ENCODE peak calls at places on chromosome 1, in six cellular contexts. One of them, this sample, is unnamed.

GRCh38 chr1:53219711-53220110 is 723 bp downstream of the CZIB start:
- DNase-seq in NCI-H748 treated with DMSO at 0.1 percent for 48 hours: no peak
- DNase-seq in 8988T: no peak
- DNase-seq in substantia nigra: no peak
- DNase-seq in EL: no peak
- DNase-seq in neural progenitor cell: no peak
- DNase-seq in this sample: no peak

GRCh38 chr1:229397762-229398161 is 36.1 kb downstream of the ACTA1 start:
- DNase-seq in NCI-H748 treated with DMSO at 0.1 percent for 48 hours: no peak
- DNase-seq in 8988T: no peak
- DNase-seq in substantia nigra: no peak
- DNase-seq in EL: no peak
- DNase-seq in neural progenitor cell: no peak
- DNase-seq in this sample: no peak

GRCh38 chr1:156062189-156062588 is 1.2 kb downstream of the RAB25 start:
- DNase-seq in NCI-H748 treated with DMSO at 0.1 percent for 48 hours: no peak
- DNase-seq in 8988T: no peak
- DNase-seq in substantia nigra: no peak
- DNase-seq in EL: no peak
- DNase-seq in neural progenitor cell: no peak
- DNase-seq in this sample: no peak

GRCh38 chr1:206951318-206952105 is 5.2 kb upstream of the PIGR start:
- DNase-seq in NCI-H748 treated with DMSO at 0.1 percent for 48 hours: no peak
- DNase-seq in 8988T: no peak
- DNase-seq in substantia nigra: no peak
- DNase-seq in EL: no peak
- DNase-seq in neural progenitor cell: no peak
- DNase-seq in this sample: no peak

GRCh38 chr1:15017105-15017504 is 136.4 kb upstream of the TMEM51 start:
- DNase-seq in NCI-H748 treated with DMSO at 0.1 percent for 48 hours: no peak
- DNase-seq in 8988T: no peak
- DNase-seq in substantia nigra: no peak
- DNase-seq in EL: no peak
- DNase-seq in neural progenitor cell: no peak
- DNase-seq in this sample: no peak

GRCh38 chr1:172325562-172325961 is 94.9 kb upstream of the C1orf105 start:
- DNase-seq in NCI-H748 treated with DMSO at 0.1 percent for 48 hours: no peak
- DNase-seq in 8988T: no peak
- DNase-seq in substantia nigra: no peak
- DNase-seq in EL: peak
- DNase-seq in neural progenitor cell: no peak
- DNase-seq in this sample: no peak

GRCh38 chr1:111476761-111477309 is 3.1 kb downstream of the C1orf162 start:
- DNase-seq in NCI-H748 treated with DMSO at 0.1 percent for 48 hours: no peak
- DNase-seq in 8988T: no peak
- DNase-seq in substantia nigra: no peak
- DNase-seq in EL: no peak
- DNase-seq in neural progenitor cell: no peak
- DNase-seq in this sample: no peak

GRCh38 chr1:151618470-151618869 is 6.6 kb downstream of the SNX27 start:
- DNase-seq in NCI-H748 treated with DMSO at 0.1 percent for 48 hours: no peak
- DNase-seq in 8988T: no peak
- DNase-seq in substantia nigra: no peak
- DNase-seq in EL: no peak
- DNase-seq in neural progenitor cell: no peak
- DNase-seq in this sample: no peak

GRCh38 chr1:87956766-87957165 is 628.1 kb downstream of the LMO4 start:
- DNase-seq in NCI-H748 treated with DMSO at 0.1 percent for 48 hours: no peak
- DNase-seq in 8988T: no peak
- DNase-seq in substantia nigra: no peak
- DNase-seq in EL: peak
- DNase-seq in neural progenitor cell: no peak
- DNase-seq in this sample: no peak

GRCh38 chr1:2637472-2637871 is 4.7 kb upstream of the MMEL1 start:
- DNase-seq in NCI-H748 treated with DMSO at 0.1 percent for 48 hours: no peak
- DNase-seq in 8988T: peak
- DNase-seq in substantia nigra: no peak
- DNase-seq in EL: no peak
- DNase-seq in neural progenitor cell: no peak
- DNase-seq in this sample: no peak

GRCh38 chr1:75233302-75233929 is 99.2 kb downstream of the LHX8 start:
- DNase-seq in NCI-H748 treated with DMSO at 0.1 percent for 48 hours: peak
- DNase-seq in 8988T: no peak
- DNase-seq in substantia nigra: no peak
- DNase-seq in EL: peak
- DNase-seq in neural progenitor cell: peak
- DNase-seq in this sample: no peak